ENCODE peak calls at places on chromosomes 6 and 20, in seven cellular contexts. P is CD8-positive, alpha-beta memory T cell; S is activated naive CD8-positive, alpha-beta T cell treated with anti-CD3 and anti-CD28 coated beads, Interleukin-2, amount 50 U/mL, for 24 hours; V is ecto neural progenitor cell; T is left cardiac atrium; H is psoas muscle; Y is NCI-H460. J is an unnamed sample.

GRCh38 chr6:7108964-7109836 is 1.4 kb downstream of the RREB1 start:
- DNase-seq in T (peak), H (peak), Y (peak), S (peak), P (peak), V (peak), J (no peak)

GRCh38 chr6:128259036-128259734 is 261.2 kb downstream of the PTPRK start:
- DNase-seq in V (no peak), S (no peak), H (no peak), T (no peak), Y (no peak), P (no peak), J (no peak)

GRCh38 chr6:160252073-160252809 is 6.4 kb downstream of the SLC22A2 start:
- DNase-seq in S (no peak), T (no peak), P (no peak), H (no peak), V (no peak), Y (no peak), J (no peak)

GRCh38 chr6:112231609-112232060 is 22.7 kb downstream of the LAMA4 start:
- DNase-seq in T (no peak), H (no peak), V (no peak), Y (no peak), S (no peak), P (no peak), J (no peak)

GRCh38 chr6:131427441-131428051 is 145.5 kb upstream of the ARG1 start:
- DNase-seq in H (no peak), Y (no peak), S (no peak), V (no peak), P (no peak), T (no peak), J (no peak)

GRCh38 chr6:118500130-118501015 is 47.7 kb upstream of the PLN start:
- DNase-seq in Y (no peak), S (no peak), T (no peak), H (no peak), V (no peak), P (no peak), J (no peak)

GRCh38 chr6:87334683-87335082 is 5.6 kb upstream of the GJB7 start:
- DNase-seq in V (no peak), P (no peak), S (no peak), Y (no peak), T (no peak), H (no peak), J (no peak)

GRCh38 chr6:169661357-169661756 is 40.5 kb downstream of the WDR27 start:
- DNase-seq in H (no peak), Y (no peak), V (no peak), S (no peak), T (no peak), P (no peak), J (no peak)

GRCh38 chr6:13089296-13089994 is 238.9 kb downstream of the TBC1D7 start:
- DNase-seq in P (no peak), Y (no peak), V (no peak), H (no peak), T (no peak), S (no peak), J (no peak)

GRCh38 chr6:95574811-95575210 is 2.5 kb upstream of the MANEA start:
- DNase-seq in V (no peak), P (no peak), H (no peak), S (no peak), Y (peak), T (no peak), J (no peak)

GRCh38 chr20:40797425-40797824 is 108.4 kb upstream of the MAFB start:
- DNase-seq in Y (no peak), P (no peak), S (no peak), H (no peak), T (no peak), V (no peak), J (peak)

GRCh38 chr6:81812416-81812815 is 59.9 kb upstream of the TENT5A start:
- DNase-seq in P (no peak), V (no peak), S (no peak), H (no peak), T (no peak), Y (no peak), J (no peak)

GRCh38 chr6:140857734-140858380 is 1274.9 kb upstream of the GJE1 start:
- DNase-seq in P (no peak), Y (peak), T (no peak), H (no peak), V (no peak), S (no peak), J (peak)

GRCh38 chr6:137015943-137016342 is 28.8 kb downstream of the IL20RA start:
- DNase-seq in P (no peak), H (no peak), S (no peak), Y (no peak), T (no peak), V (no peak), J (no peak)

GRCh38 chr6:157238346-157238745 is 85.0 kb downstream of the TMEM242 start:
- DNase-seq in H (no peak), S (no peak), Y (no peak), V (no peak), P (no peak), T (no peak), J (no peak)

GRCh38 chr20:22920898-22921297 is 114.2 kb upstream of the SSTR4 start:
- DNase-seq in H (no peak), S (no peak), P (no peak), Y (no peak), T (no peak), V (no peak), J (no peak)

GRCh38 chr20:10915815-10916214 is 242.0 kb upstream of the JAG1 start:
- DNase-seq in V (no peak), H (no peak), Y (no peak), T (no peak), P (no peak), S (no peak), J (no peak)

GRCh38 chr20:17985388-17986018 is 16.7 kb downstream of the MGME1 start:
- DNase-seq in H (no peak), T (no peak), P (no peak), Y (no peak), V (no peak), S (no peak), J (no peak)

GRCh38 chr20:10312111-10312510 is 93.5 kb downstream of the SNAP25 start:
- DNase-seq in H (no peak), Y (no peak), T (no peak), P (no peak), S (no peak), V (no peak), J (no peak)

GRCh38 chr20:54088430-54088829 is 18.0 kb upstream of the BCAS1 start:
- DNase-seq in T (no peak), H (no peak), P (no peak), S (no peak), Y (no peak), V (no peak), J (no peak)

GRCh38 chr6:33914519-33915120 is 110.8 kb upstream of the MLN start:
- DNase-seq in V (no peak), P (peak), S (peak), Y (no peak), H (no peak), T (no peak), J (no peak)

GRCh38 chr6:5172057-5172683 is 87.0 kb downstream of the PPP1R3G start:
- DNase-seq in V (no peak), S (no peak), H (no peak), T (no peak), Y (no peak), P (no peak), J (no peak)

GRCh38 chr6:30670760-30671527 is 1.9 kb downstream of the DHX16 start:
- DNase-seq in P (no peak), Y (no peak), T (no peak), S (no peak), V (no peak), H (no peak), J (no peak)

GRCh38 chr6:16345449-16346330 is 107.3 kb downstream of the GMPR start:
- DNase-seq in P (no peak), H (peak), Y (no peak), S (no peak), V (no peak), T (no peak), J (no peak)

GRCh38 chr6:35311390-35312075 is 13.9 kb downstream of the DEF6 start:
- DNase-seq in H (no peak), S (peak), T (no peak), V (peak), Y (no peak), P (no peak), J (no peak)

GRCh38 chr6:89148016-89148750 is 2.3 kb downstream of the PM20D2 start:
- DNase-seq in S (peak), H (no peak), P (no peak), V (no peak), Y (no peak), T (no peak), J (peak)

GRCh38 chr6:163416640-163417253 is 2.2 kb downstream of the QKI start:
- DNase-seq in T (no peak), H (no peak), P (no peak), Y (peak), S (peak), V (no peak), J (peak)

GRCh38 chr20:3093861-3094361 is 9.4 kb upstream of the AVP start:
- DNase-seq in P (no peak), V (no peak), Y (no peak), S (no peak), H (no peak), T (no peak), J (no peak)

GRCh38 chr6:3707751-3708412 is 43.6 kb downstream of the PXDC1 start:
- DNase-seq in V (no peak), H (no peak), T (no peak), Y (no peak), P (no peak), S (no peak), J (no peak)

J was measured in HCT116.